ENCODE peak calls at places on chromosome 10, in seven cellular contexts. P is lung; D is neural crest cell; H is NCI-H774; K is mesothelial cell of epicardium; R is AG10803; M is stimulated activated CD8-positive, alpha-beta memory T cell treated with anti-CD3 and anti-CD28 coated beads, Interleukin-7, amount 100 ng/mL, for 24 hours. N is an unnamed sample.

GRCh38 chr10:103890194-103890658 is 27.8 kb downstream of the STN1 start:
- DNase-seq in P (peak), D (no peak), H (no peak), K (no peak), R (no peak), M (no peak), N (peak)

GRCh38 chr10:69868821-69869220 is 67.1 kb downstream of the COL13A1 start:
- DNase-seq in P (no peak), D (no peak), H (no peak), K (no peak), R (no peak), M (no peak), N (no peak)

GRCh38 chr10:5528989-5529701 is 4.4 kb downstream of the CALML3 start:
- DNase-seq in P (no peak), D (no peak), H (no peak), K (peak), R (no peak), M (no peak), N (no peak)

GRCh38 chr10:122499491-122499941 is 38.2 kb downstream of the HTRA1 start:
- DNase-seq in P (no peak), D (no peak), H (no peak), K (no peak), R (peak), M (no peak), N (no peak)

GRCh38 chr10:102931643-102932042 is 13.5 kb downstream of the CNNM2 start:
- DNase-seq in P (no peak), D (no peak), H (no peak), K (no peak), R (no peak), M (no peak), N (no peak)

GRCh38 chr10:122102867-122103525 is 114.0 kb downstream of the TACC2 start:
- DNase-seq in P (no peak), D (no peak), H (no peak), K (no peak), R (no peak), M (no peak), N (no peak)

GRCh38 chr10:32379314-32379949 is 32.5 kb upstream of the EPC1 start:
- DNase-seq in P (no peak), D (no peak), H (peak), K (no peak), R (peak), M (no peak), N (peak)

GRCh38 chr10:100999742-101000601 is at the start of gene LZTS2:
- DNase-seq in P (no peak), D (no peak), H (no peak), K (no peak), R (no peak), M (no peak), N (no peak)

GRCh38 chr10:44205072-44205471 is 179.8 kb downstream of the CXCL12 start:
- DNase-seq in P (no peak), D (no peak), H (no peak), K (no peak), R (no peak), M (no peak), N (no peak)

GRCh38 chr10:132631348-132631735 is 93.8 kb downstream of the INPP5A start:
- DNase-seq in P (no peak), D (no peak), H (no peak), K (no peak), R (peak), M (no peak), N (no peak)

GRCh38 chr10:131312261-131312801 is 810 bp upstream of the TCERG1L start:
- DNase-seq in P (no peak), D (peak), H (peak), K (no peak), R (no peak), M (no peak), N (no peak)